ENCODE peak calls at places on chromosomes 6 and 20, in nine cellular contexts. C, U, Q, G, Z, S, E, V and I are unnamed samples.

GRCh38 chr6:16749516-16750485 is 11.5 kb downstream of the ATXN1 start:
- DNase-seq in C (no peak), U (no peak), Q (no peak), G (no peak), Z (no peak), S (no peak), E (no peak), V (no peak), I (no peak)

GRCh38 chr6:166640342-166641043 is 13.4 kb upstream of the RPS6KA2 start:
- DNase-seq in C (peak), U (peak), Q (no peak), G (no peak), Z (no peak), S (no peak), E (peak), V (no peak), I (no peak)

GRCh38 chr6:29617782-29618557 is 15.0 kb downstream of the GABBR1 start:
- DNase-seq in C (peak), U (no peak), Q (no peak), G (no peak), Z (no peak), S (no peak), E (no peak), V (no peak), I (no peak)

GRCh38 chr20:32282461-32282860 is 5.0 kb downstream of the KIF3B start:
- DNase-seq in C (no peak), U (no peak), Q (no peak), G (no peak), Z (no peak), S (no peak), E (no peak), V (no peak), I (no peak)

GRCh38 chr6:158758941-158759479 is 60.2 kb downstream of the EZR start:
- DNase-seq in C (no peak), U (no peak), Q (no peak), G (no peak), Z (no peak), S (no peak), E (no peak), V (no peak), I (no peak)

GRCh38 chr20:10247440-10247839 is 28.8 kb downstream of the SNAP25 start:
- DNase-seq in C (no peak), U (no peak), Q (no peak), G (no peak), Z (no peak), S (no peak), E (no peak), V (no peak), I (no peak)

GRCh38 chr20:49234831-49235230 is 15.6 kb downstream of the DDX27 start:
- DNase-seq in C (no peak), U (no peak), Q (no peak), G (no peak), Z (no peak), S (no peak), E (no peak), V (no peak), I (no peak)

GRCh38 chr6:111823831-111824607 is 49.2 kb downstream of the FYN start:
- DNase-seq in C (no peak), U (no peak), Q (no peak), G (no peak), Z (peak), S (peak), E (peak), V (no peak), I (no peak)

GRCh38 chr6:166584813-166585429 is 1.6 kb downstream of the RAMACL start:
- DNase-seq in C (no peak), U (no peak), Q (no peak), G (no peak), Z (no peak), S (no peak), E (no peak), V (no peak), I (no peak)

GRCh38 chr6:153130515-153131036 is 506 bp downstream of the RGS17 start:
- DNase-seq in C (peak), U (no peak), Q (no peak), G (peak), Z (no peak), S (no peak), E (peak), V (no peak), I (no peak)

GRCh38 chr6:116560130-116560529 is 6.6 kb downstream of the CALHM4 start:
- DNase-seq in C (no peak), U (no peak), Q (no peak), G (no peak), Z (no peak), S (no peak), E (no peak), V (no peak), I (no peak)

GRCh38 chr6:15444881-15445280 is 199.0 kb downstream of the JARID2 start:
- DNase-seq in C (no peak), U (no peak), Q (no peak), G (no peak), Z (no peak), S (no peak), E (no peak), V (no peak), I (no peak)

GRCh38 chr20:49427751-49428518 is 54.5 kb downstream of the KCNB1 start:
- DNase-seq in C (no peak), U (no peak), Q (no peak), G (no peak), Z (peak), S (no peak), E (no peak), V (no peak), I (no peak)

GRCh38 chr6:170034294-170034693 is 256.6 kb downstream of the DLL1 start:
- DNase-seq in C (no peak), U (peak), Q (no peak), G (no peak), Z (no peak), S (no peak), E (no peak), V (no peak), I (no peak)

GRCh38 chr6:125753218-125753936 is 3.9 kb downstream of the HEY2 start:
- DNase-seq in C (peak), U (no peak), Q (no peak), G (no peak), Z (no peak), S (no peak), E (no peak), V (peak), I (no peak)

GRCh38 chr6:125913864-125914351 is 42.7 kb upstream of the HINT3 start:
- DNase-seq in C (no peak), U (peak), Q (no peak), G (no peak), Z (no peak), S (peak), E (peak), V (peak), I (no peak)

GRCh38 chr20:42192321-42192720 is 574.1 kb upstream of the CHD6 start:
- DNase-seq in C (no peak), U (no peak), Q (no peak), G (no peak), Z (no peak), S (no peak), E (no peak), V (no peak), I (no peak)

GRCh38 chr6:137390264-137390787 is 103.9 kb downstream of the OLIG3 start:
- DNase-seq in C (no peak), U (no peak), Q (no peak), G (no peak), Z (no peak), S (no peak), E (no peak), V (no peak), I (no peak)

GRCh38 chr20:52820641-52821292 is 151.4 kb upstream of the TSHZ2 start:
- DNase-seq in C (no peak), U (no peak), Q (no peak), G (no peak), Z (no peak), S (no peak), E (no peak), V (no peak), I (no peak)

GRCh38 chr6:167937301-167937700 is 60.2 kb upstream of the KIF25 start:
- DNase-seq in C (no peak), U (no peak), Q (no peak), G (no peak), Z (no peak), S (no peak), E (no peak), V (no peak), I (no peak)

GRCh38 chr6:78308025-78308424 is 559.3 kb upstream of the IRAK1BP1 start:
- DNase-seq in C (peak), U (no peak), Q (no peak), G (peak), Z (no peak), S (no peak), E (no peak), V (peak), I (no peak)

GRCh38 chr6:13760948-13761347 is 49.3 kb upstream of the RANBP9 start:
- DNase-seq in C (no peak), U (peak), Q (no peak), G (no peak), Z (peak), S (peak), E (peak), V (no peak), I (peak)

GRCh38 chr6:36679043-36679821 is 718 bp downstream of the CDKN1A start:
- DNase-seq in C (peak), U (peak), Q (peak), G (peak), Z (peak), S (peak), E (peak), V (peak), I (peak)

GRCh38 chr20:14959506-14960493 is 622.4 kb upstream of the FLRT3 start:
- DNase-seq in C (no peak), U (no peak), Q (no peak), G (no peak), Z (no peak), S (no peak), E (peak), V (peak), I (no peak)

GRCh38 chr6:90156861-90157260 is 139.8 kb downstream of the BACH2 start:
- DNase-seq in C (no peak), U (no peak), Q (no peak), G (no peak), Z (no peak), S (no peak), E (peak), V (no peak), I (no peak)

GRCh38 chr6:148272084-148272483 is 70.6 kb upstream of the SASH1 start:
- DNase-seq in C (no peak), U (no peak), Q (no peak), G (no peak), Z (no peak), S (no peak), E (peak), V (no peak), I (no peak)

GRCh38 chr6:129284225-129284624 is 401.3 kb downstream of the LAMA2 start:
- DNase-seq in C (no peak), U (no peak), Q (no peak), G (no peak), Z (no peak), S (no peak), E (no peak), V (no peak), I (no peak)

GRCh38 chr6:70706491-70707123 is 38.9 kb downstream of the SMAP1 start:
- DNase-seq in C (peak), U (no peak), Q (no peak), G (peak), Z (peak), S (no peak), E (peak), V (peak), I (no peak)

GRCh38 chr6:22613695-22614094 is 44.3 kb downstream of the HDGFL1 start:
- DNase-seq in C (no peak), U (no peak), Q (no peak), G (no peak), Z (no peak), S (no peak), E (peak), V (no peak), I (no peak)

GRCh38 chr6:97669191-97669651 is 386.2 kb upstream of the MMS22L start:
- DNase-seq in C (peak), U (no peak), Q (no peak), G (peak), Z (no peak), S (no peak), E (no peak), V (no peak), I (no peak)

GRCh38 chr6:163756079-163756478 is 341.6 kb downstream of the QKI start:
- DNase-seq in C (no peak), U (no peak), Q (no peak), G (no peak), Z (no peak), S (no peak), E (no peak), V (no peak), I (no peak)

GRCh38 chr6:45169815-45170214 is 158.3 kb upstream of the RUNX2 start:
- DNase-seq in C (no peak), U (no peak), Q (no peak), G (peak), Z (no peak), S (no peak), E (no peak), V (no peak), I (no peak)
- H3K4me3 ChIP-seq in C (no peak), U (no peak), Q (no peak), G (no peak), Z (no peak), S (no peak), E (no peak), V (no peak), I (no peak)

GRCh38 chr6:11614534-11615213 is 77.1 kb downstream of the TMEM170B start:
- DNase-seq in C (no peak), U (no peak), Q (no peak), G (no peak), Z (no peak), S (no peak), E (no peak), V (no peak), I (no peak)
- H3K27ac ChIP-seq in C (no peak), U (peak), Q (no peak), G (no peak), Z (peak), S (no peak), E (no peak), V (peak), I (peak)

GRCh38 chr6:32195902-32196681 is 3.6 kb upstream of the GPSM3 start:
- DNase-seq in C (peak), U (peak), Q (peak), G (peak), Z (peak), S (peak), E (peak), V (peak), I (peak)

GRCh38 chr6:32195652-32195901 is 3.1 kb upstream of the GPSM3 start:
- DNase-seq in C (peak), U (peak), Q (peak), G (peak), Z (peak), S (peak), E (peak), V (peak), I (peak)

GRCh38 chr6:32192608-32193039 is at the start of gene GPSM3:
- DNase-seq in C (peak), U (peak), Q (peak), G (no peak), Z (no peak), S (no peak), E (no peak), V (no peak), I (no peak)

GRCh38 chr6:32194825-32195651 is 2.6 kb upstream of the GPSM3 start:
- DNase-seq in C (peak), U (no peak), Q (no peak), G (peak), Z (peak), S (no peak), E (peak), V (peak), I (no peak)

DNA sequence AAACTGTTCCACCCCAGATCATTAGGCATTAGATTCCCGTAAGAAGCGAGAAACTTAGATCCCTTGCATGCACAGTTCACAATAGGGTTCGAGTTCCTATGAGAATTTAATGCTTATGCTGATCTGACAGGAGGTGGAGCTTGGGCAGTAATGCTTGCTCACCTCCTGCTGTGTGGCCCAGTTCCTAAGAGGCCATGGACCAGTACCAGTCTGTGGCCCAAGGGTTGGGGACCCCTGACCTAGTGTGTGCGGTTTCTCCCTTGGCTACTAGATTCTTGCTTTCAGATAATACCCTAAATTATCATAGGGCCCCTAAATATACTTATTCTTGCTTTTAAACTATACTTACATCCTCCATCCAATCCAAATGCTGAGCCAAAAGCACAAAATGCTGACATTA is 1.9 kb upstream of the GPSM3 start:
- DNase-seq in C (no peak), U (no peak), Q (no peak), G (no peak), Z (no peak), S (no peak), E (no peak), V (no peak), I (no peak)
- H3K4me3 ChIP-seq in C (peak), U (no peak), Q (peak), G (no peak), Z (no peak), S (no peak), E (no peak), V (no peak), I (no peak)

GRCh38 chr6:133637874-133638273 is 251.0 kb upstream of the TCF21 start:
- DNase-seq in C (no peak), U (no peak), Q (no peak), G (no peak), Z (no peak), S (no peak), E (no peak), V (no peak), I (no peak)
- H3K27ac ChIP-seq in C (no peak), U (peak), Q (no peak), G (no peak), Z (no peak), S (peak), E (no peak), V (no peak), I (peak)

DNA sequence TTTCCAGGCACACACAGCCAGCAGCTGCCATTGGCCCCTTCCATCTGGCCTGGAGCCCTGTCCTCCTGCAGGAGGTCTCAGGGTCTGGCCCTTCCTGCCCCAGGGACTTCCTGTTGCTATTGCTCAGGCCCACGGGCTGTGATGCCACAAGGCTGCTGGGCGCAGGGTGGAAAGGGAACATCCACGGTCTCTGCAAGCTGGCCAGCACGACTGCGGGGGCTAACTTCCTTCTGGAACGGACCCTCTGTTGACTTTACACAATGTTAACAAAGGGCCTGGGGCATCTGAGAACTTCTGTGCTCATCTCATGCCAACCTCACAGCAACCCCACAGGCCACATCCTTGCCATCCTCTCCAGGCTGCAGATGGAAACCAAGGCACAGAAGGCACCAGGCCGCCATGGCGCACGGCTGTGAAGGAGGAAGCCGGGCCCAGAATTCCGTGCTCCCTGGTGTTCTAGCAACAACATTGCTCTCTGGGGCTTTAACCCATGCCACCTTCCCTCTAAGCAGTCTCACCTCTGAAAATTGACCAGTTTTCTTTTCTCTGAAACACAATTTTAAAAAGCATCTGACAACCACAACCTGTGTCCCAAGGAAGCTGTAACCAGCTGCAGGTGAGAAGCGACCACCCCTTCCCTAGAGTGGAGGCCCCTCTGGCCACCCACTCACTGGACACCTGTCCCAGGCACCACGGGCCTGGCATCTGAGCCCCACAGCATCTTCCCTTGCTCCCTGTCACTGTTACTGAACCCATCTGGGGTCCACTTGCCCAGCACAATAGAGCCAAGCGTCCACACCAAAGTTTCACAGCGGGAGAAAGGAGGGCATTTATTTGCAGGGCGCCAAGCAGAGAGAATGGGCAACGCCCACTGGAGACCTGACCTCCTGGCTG is 261.3 kb downstream of the CDH4 start:
- DNase-seq in C (no peak), U (no peak), Q (no peak), G (no peak), Z (no peak), S (no peak), E (no peak), V (no peak), I (no peak)
- H3K4me3 ChIP-seq in C (no peak), U (no peak), Q (no peak), G (no peak), Z (no peak), S (no peak), E (no peak), V (no peak), I (no peak)

DNA sequence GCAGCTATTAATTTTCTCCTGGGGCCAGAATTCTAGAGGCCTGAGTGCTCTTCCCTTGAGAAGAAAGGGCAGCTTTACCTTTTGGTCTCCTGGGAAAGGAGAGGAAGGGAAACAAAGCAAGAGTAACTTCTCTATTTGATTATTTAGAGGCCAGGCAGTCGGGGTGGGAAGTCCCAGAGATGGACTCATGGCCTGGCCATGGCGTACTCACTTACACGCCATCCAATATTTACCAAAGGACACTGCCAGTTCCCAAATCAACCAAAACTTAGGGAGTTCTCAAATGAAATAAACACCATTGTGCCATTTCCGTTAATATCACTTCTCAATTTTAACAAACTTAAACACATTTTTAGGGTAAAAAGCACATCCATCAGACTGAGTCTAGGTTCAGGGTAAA is 76.6 kb downstream of the CDS2 start:
- DNase-seq in C (no peak), U (no peak), Q (no peak), G (no peak), Z (no peak), S (no peak), E (no peak), V (no peak), I (no peak)
- H3K27ac ChIP-seq in C (no peak), U (no peak), Q (no peak), G (no peak), Z (no peak), S (no peak), E (no peak), V (no peak), I (peak)

GRCh38 chr20:4226330-4227084 is 211.1 kb upstream of the RNF24 start:
- DNase-seq in C (no peak), U (no peak), Q (no peak), G (no peak), Z (no peak), S (no peak), E (no peak), V (no peak), I (no peak)
- H3K4me3 ChIP-seq in C (no peak), U (no peak), Q (no peak), G (no peak), Z (no peak), S (no peak), E (no peak), V (no peak), I (no peak)

GRCh38 chr6:161257778-161258457 is 15.9 kb downstream of the AGPAT4 start:
- DNase-seq in C (no peak), U (no peak), Q (no peak), G (no peak), Z (peak), S (peak), E (no peak), V (peak), I (peak)
- H3K27ac ChIP-seq in C (no peak), U (no peak), Q (no peak), G (no peak), Z (peak), S (peak), E (no peak), V (no peak), I (no peak)

GRCh38 chr6:27617046-27617687 is 144.3 kb upstream of the ZNF184 start:
- DNase-seq in C (peak), U (no peak), Q (no peak), G (peak), Z (no peak), S (no peak), E (peak), V (no peak), I (no peak)
- H3K4me3 ChIP-seq in C (peak), U (peak), Q (peak), G (peak), Z (no peak), S (peak), E (peak), V (peak), I (peak)

DNA sequence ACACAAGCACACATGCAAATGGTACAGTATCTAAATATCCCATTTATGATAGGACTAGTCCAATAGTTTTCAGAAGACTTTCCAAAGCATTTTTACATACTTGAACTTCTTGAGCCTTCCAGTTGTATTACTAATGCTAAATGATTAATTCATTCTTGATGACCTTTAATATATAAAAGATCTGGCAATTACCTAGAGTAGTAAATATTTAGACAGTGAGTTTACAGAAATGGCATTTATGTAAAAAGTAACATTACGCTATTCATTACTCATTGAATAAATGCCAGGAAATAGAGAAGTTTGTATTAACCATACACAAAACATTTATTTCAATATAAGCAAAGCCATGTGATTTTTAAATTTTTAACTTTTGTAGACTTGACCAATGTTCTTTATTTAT is 158.8 kb downstream of the DST start:
- DNase-seq in C (no peak), U (no peak), Q (no peak), G (no peak), Z (no peak), S (no peak), E (no peak), V (no peak), I (no peak)
- H3K27ac ChIP-seq in C (no peak), U (peak), Q (no peak), G (no peak), Z (no peak), S (peak), E (no peak), V (no peak), I (no peak)